ENCODE peak calls at places on chromosome 4, in nine cellular contexts. L is kidney epithelial cell; A is T-helper 17 cell; F is GDM1; T is stimulated activated CD4-positive, alpha-beta T cell treated with anti-CD3 and anti-CD28 coated beads, Interleukin-1b, Interleukin-23, amount 100 ng/mL, for 24 hours; R is OCI-LY7; W is T-cell; Y is cardiac muscle cell; M is ELR. C is an unnamed sample.

GRCh38 chr4:103018391-103019318 is 850 bp downstream of the SLC9B1 start:
- DNase-seq in A (no peak), W (no peak), F (no peak), L (no peak), Y (no peak), T (no peak), R (peak), M (peak), C (peak)

GRCh38 chr4:54568184-54568583 is 89.6 kb upstream of the KIT start:
- DNase-seq in Y (no peak), F (no peak), A (no peak), W (no peak), M (peak), R (no peak), L (no peak), T (no peak), C (peak)

GRCh38 chr4:2940267-2941137 is 22.7 kb downstream of the NOP14 start:
- DNase-seq in F (no peak), W (no peak), M (no peak), R (no peak), Y (no peak), L (no peak), T (no peak), A (no peak), C (no peak)

GRCh38 chr4:3501825-3502425 is 30.3 kb downstream of the LRPAP1 start:
- DNase-seq in F (no peak), W (no peak), M (no peak), T (no peak), L (no peak), A (no peak), R (no peak), Y (no peak), C (no peak)

GRCh38 chr4:84966382-84967291 is at the start of gene WDFY3:
- DNase-seq in L (peak), W (no peak), T (no peak), F (peak), R (no peak), Y (peak), M (peak), A (no peak), C (peak)

GRCh38 chr4:87299898-87300297 is 22.8 kb downstream of the HSD17B13 start:
- DNase-seq in F (no peak), M (no peak), A (no peak), T (no peak), W (no peak), Y (no peak), L (no peak), R (no peak), C (no peak)

GRCh38 chr4:107279729-107280128 is 243.6 kb upstream of the DKK2 start:
- DNase-seq in F (no peak), A (no peak), T (no peak), L (no peak), M (peak), Y (no peak), W (no peak), R (no peak), C (peak)

GRCh38 chr4:101187837-101188236 is 159.5 kb downstream of the PPP3CA start:
- DNase-seq in Y (no peak), F (no peak), T (no peak), L (no peak), M (peak), A (no peak), W (no peak), R (peak), C (no peak)

GRCh38 chr4:124459922-124460301 is 252.6 kb downstream of the ANKRD50 start:
- DNase-seq in M (no peak), L (no peak), W (no peak), F (no peak), T (no peak), R (no peak), Y (no peak), A (no peak), C (peak)

GRCh38 chr4:6681191-6681590 is 12.5 kb upstream of the S100P start:
- DNase-seq in Y (no peak), R (no peak), L (no peak), A (no peak), F (no peak), W (no peak), M (no peak), T (no peak), C (no peak)

GRCh38 chr4:11748169-11748872 is 319.6 kb upstream of the HS3ST1 start:
- DNase-seq in L (peak), W (no peak), T (no peak), F (no peak), M (peak), R (no peak), A (no peak), Y (no peak), C (peak)

GRCh38 chr4:37836838-37837413 is 10.4 kb downstream of the PGM2 start:
- DNase-seq in T (no peak), W (no peak), Y (no peak), L (no peak), A (no peak), R (no peak), F (no peak), M (no peak), C (peak)

GRCh38 chr4:74206088-74206826 is 48.3 kb downstream of the MTHFD2L start:
- DNase-seq in F (no peak), W (no peak), M (peak), Y (no peak), T (no peak), R (no peak), L (peak), A (no peak), C (peak)

GRCh38 chr4:165031436-165032211 is at the start of gene TRIM60:
- DNase-seq in T (no peak), A (no peak), L (no peak), M (no peak), F (no peak), R (no peak), Y (no peak), W (no peak), C (no peak)

GRCh38 chr4:65799513-65799912 is 129.2 kb upstream of the EPHA5 start:
- DNase-seq in T (no peak), M (no peak), F (no peak), Y (no peak), R (no peak), L (no peak), A (no peak), W (no peak), C (no peak)

GRCh38 chr4:66160606-66161005 is 490.3 kb upstream of the EPHA5 start:
- DNase-seq in T (no peak), L (no peak), W (no peak), M (no peak), R (no peak), F (no peak), A (no peak), Y (no peak), C (peak)

GRCh38 chr4:15906024-15906443 is 32.5 kb downstream of the FGFBP1 start:
- DNase-seq in A (no peak), T (no peak), R (no peak), M (no peak), Y (no peak), F (no peak), W (no peak), L (peak), C (no peak)

GRCh38 chr4:5932021-5932553 is 39.2 kb upstream of the CRMP1 start:
- DNase-seq in W (no peak), T (no peak), R (no peak), A (no peak), M (no peak), Y (no peak), L (no peak), F (no peak), C (no peak)

GRCh38 chr4:119629142-119629471 is 503 bp upstream of the PDE5A start:
- DNase-seq in R (no peak), T (no peak), F (no peak), M (no peak), A (no peak), W (no peak), L (no peak), Y (no peak), C (no peak)

GRCh38 chr4:78568640-78569261 is 17.2 kb downstream of the ANXA3 start:
- DNase-seq in A (no peak), M (no peak), Y (no peak), R (no peak), F (no peak), T (no peak), L (no peak), W (no peak), C (no peak)

GRCh38 chr4:40214038-40214437 is 17.2 kb downstream of the RHOH start:
- DNase-seq in W (peak), Y (no peak), F (no peak), L (no peak), R (no peak), T (no peak), M (no peak), A (no peak), C (no peak)

GRCh38 chr4:86497131-86497530 is 97.0 kb upstream of the PTPN13 start:
- DNase-seq in A (no peak), Y (no peak), T (no peak), W (no peak), M (peak), F (no peak), L (no peak), R (no peak), C (peak)

GRCh38 chr4:177033632-177034031 is 240.9 kb upstream of the VEGFC start:
- DNase-seq in L (no peak), Y (no peak), R (no peak), T (no peak), F (no peak), W (no peak), M (no peak), A (no peak), C (no peak)

GRCh38 chr4:93199492-93199891 is 629.1 kb upstream of the ATOH1 start:
- DNase-seq in W (no peak), Y (peak), M (peak), A (no peak), F (no peak), T (no peak), R (peak), L (peak), C (peak)

GRCh38 chr4:16257611-16258010 is 31.3 kb upstream of the TAPT1 start:
- DNase-seq in Y (no peak), W (no peak), M (no peak), A (no peak), L (no peak), R (no peak), T (no peak), F (no peak), C (no peak)

GRCh38 chr4:134906404-134907023 is 704.9 kb upstream of the PABPC4L start:
- DNase-seq in R (no peak), W (no peak), M (peak), Y (peak), F (no peak), L (no peak), T (no peak), A (no peak), C (peak)

GRCh38 chr4:106369456-106370060 is 980 bp upstream of the GIMD1 start:
- DNase-seq in Y (peak), F (peak), M (peak), A (no peak), L (peak), R (peak), T (no peak), W (no peak), C (peak)

GRCh38 chr4:171880136-171880535 is 66.9 kb downstream of the GALNTL6 start:
- DNase-seq in F (no peak), L (peak), R (no peak), Y (no peak), T (no peak), W (no peak), M (peak), A (no peak), C (peak)

GRCh38 chr4:7967501-7968261 is 28.0 kb upstream of the AFAP1 start:
- DNase-seq in M (peak), R (no peak), W (no peak), Y (no peak), F (no peak), A (no peak), L (no peak), T (no peak), C (peak)

GRCh38 chr4:11428701-11429571 is at the start of gene HS3ST1:
- DNase-seq in Y (peak), W (no peak), L (peak), T (no peak), R (no peak), M (peak), A (peak), F (peak), C (peak)

GRCh38 chr4:19711871-19712270 is 539.8 kb upstream of the SLIT2 start:
- DNase-seq in A (no peak), F (no peak), Y (no peak), L (no peak), M (peak), R (no peak), T (no peak), W (no peak), C (peak)

GRCh38 chr4:73315091-73315490 is 56.5 kb upstream of the ANKRD17 start:
- DNase-seq in R (no peak), M (peak), W (no peak), L (no peak), F (peak), T (no peak), Y (no peak), A (no peak), C (peak)

GRCh38 chr4:101464596-101464995 is 117.3 kb upstream of the PPP3CA start:
- DNase-seq in F (no peak), M (no peak), W (no peak), Y (no peak), R (no peak), A (no peak), T (no peak), L (no peak), C (no peak)

GRCh38 chr4:167100120-167100519 is 134.2 kb downstream of the SPOCK3 start:
- DNase-seq in M (peak), F (no peak), Y (peak), R (no peak), W (no peak), A (no peak), T (no peak), L (peak), C (peak)

GRCh38 chr4:9925750-9926439 is 95.4 kb downstream of the SLC2A9 start:
- DNase-seq in L (no peak), T (no peak), A (no peak), Y (no peak), W (no peak), F (no peak), M (no peak), R (no peak), C (no peak)